ENCODE peak calls at places on chromosomes 11 and 22, in five cellular contexts. A is tibial artery, D is colonic mucosa, W is prostate gland, Y is pancreas. Q is an unnamed sample.

GRCh38 chr11:61609970-61610347 is 29.1 kb upstream of the SYT7 start:
- DNase-seq in A (no peak), D (peak), W (no peak), Y (peak), Q (no peak)

GRCh38 chr11:4560462-4560861 is 15.5 kb downstream of the OR52M1 start:
- DNase-seq in A (no peak), D (no peak), W (no peak), Y (no peak), Q (no peak)

GRCh38 chr22:39109361-39109760 is 12.3 kb downstream of the APOBEC3H start:
- DNase-seq in A (no peak), D (no peak), W (no peak), Y (no peak), Q (no peak)

GRCh38 chr11:120867024-120867423 is 156.9 kb upstream of the TBCEL start:
- DNase-seq in A (no peak), D (no peak), W (no peak), Y (no peak), Q (no peak)

GRCh38 chr11:67521924-67522323 is 1.3 kb downstream of the CABP2 start:
- DNase-seq in A (no peak), D (no peak), W (no peak), Y (no peak), Q (no peak)

GRCh38 chr22:35154937-35155387 is 89.0 kb downstream of the ISX start:
- DNase-seq in A (no peak), D (peak), W (peak), Y (peak), Q (no peak)

GRCh38 chr11:104881117-104881794 is 17.0 kb downstream of the CASP12 start:
- DNase-seq in A (no peak), D (no peak), W (no peak), Y (no peak), Q (no peak)

GRCh38 chr11:23406131-23406819 is 546.0 kb upstream of the CCDC179 start:
- DNase-seq in A (no peak), D (no peak), W (no peak), Y (peak), Q (peak)

GRCh38 chr11:69818243-69819108 is 740 bp downstream of the FGF3 start:
- DNase-seq in A (no peak), D (no peak), W (no peak), Y (no peak), Q (no peak)

GRCh38 chr11:76234704-76235232 is 28.5 kb upstream of the WNT11 start:
- DNase-seq in A (peak), D (peak), W (no peak), Y (no peak), Q (peak)

GRCh38 chr22:46043339-46043738 is 66.4 kb upstream of the WNT7B start:
- DNase-seq in A (peak), D (no peak), W (no peak), Y (no peak), Q (no peak)

GRCh38 chr11:124762077-124762623 is at the start of gene ESAM:
- DNase-seq in A (no peak), D (peak), W (no peak), Y (peak), Q (peak)

GRCh38 chr22:19503869-19504268 is 20.3 kb downstream of the CLDN5 start:
- DNase-seq in A (no peak), D (no peak), W (no peak), Y (no peak), Q (no peak)

GRCh38 chr11:113412675-113413074 is 25.1 kb downstream of the ANKK1 start:
- DNase-seq in A (no peak), D (no peak), W (no peak), Y (no peak), Q (no peak)

GRCh38 chr11:66052664-66052982 is 459 bp downstream of the SF3B2 start:
- DNase-seq in A (no peak), D (no peak), W (no peak), Y (no peak), Q (no peak)

GRCh38 chr11:7986768-7987559 is at the start of gene EIF3F:
- DNase-seq in A (peak), D (peak), W (peak), Y (peak), Q (peak)

GRCh38 chr22:39528080-39528661 is 4.4 kb downstream of the RPS19BP1 start:
- DNase-seq in A (no peak), D (no peak), W (no peak), Y (peak), Q (no peak)

GRCh38 chr11:19938051-19938856 is 222.0 kb downstream of the DBX1 start:
- DNase-seq in A (no peak), D (peak), W (no peak), Y (peak), Q (no peak)

GRCh38 chr22:44783091-44783490 is 30.7 kb downstream of the ARHGAP8 start:
- DNase-seq in A (no peak), D (no peak), W (no peak), Y (no peak), Q (no peak)

GRCh38 chr11:50072226-50073112 is 39.8 kb downstream of the OR4C45 start:
- DNase-seq in A (no peak), D (no peak), W (no peak), Y (no peak), Q (no peak)

GRCh38 chr22:20436309-20437252 is 1.0 kb downstream of the SCARF2 start:
- DNase-seq in A (no peak), D (no peak), W (no peak), Y (no peak), Q (no peak)

GRCh38 chr11:35166369-35167360 is 27.7 kb downstream of the CD44 start:
- DNase-seq in A (peak), D (no peak), W (no peak), Y (no peak), Q (no peak)

GRCh38 chr11:79081441-79082124 is 359.2 kb downstream of the TENM4 start:
- DNase-seq in A (no peak), D (no peak), W (no peak), Y (no peak), Q (no peak)

GRCh38 chr11:28619870-28620540 is 511.8 kb downstream of the METTL15 start:
- DNase-seq in A (no peak), D (no peak), W (no peak), Y (no peak), Q (no peak)

GRCh38 chr11:73055002-73055401 is 87.1 kb downstream of the FCHSD2 start:
- DNase-seq in A (no peak), D (no peak), W (no peak), Y (no peak), Q (no peak)

GRCh38 chr22:46002757-46003270 is 25.9 kb upstream of the WNT7B start:
- DNase-seq in A (no peak), D (no peak), W (no peak), Y (no peak), Q (no peak)

GRCh38 chr11:34236572-34236971 is 121.2 kb downstream of the ABTB2 start:
- DNase-seq in A (no peak), D (no peak), W (no peak), Y (no peak), Q (no peak)

GRCh38 chr22:18113680-18114394 is 3.2 kb downstream of the TUBA8 start:
- DNase-seq in A (no peak), D (no peak), W (no peak), Y (no peak), Q (no peak)

GRCh38 chr11:3182462-3182852 is 17.3 kb upstream of the OSBPL5 start:
- DNase-seq in A (no peak), D (no peak), W (no peak), Y (no peak), Q (no peak)

GRCh38 chr11:12434255-12434654 is 56.9 kb downstream of the PARVA start:
- DNase-seq in A (no peak), D (no peak), W (no peak), Y (no peak), Q (no peak)
- H3K27ac ChIP-seq in A (peak), D (peak), W (peak), Y (no peak), Q (no peak)

DNA sequence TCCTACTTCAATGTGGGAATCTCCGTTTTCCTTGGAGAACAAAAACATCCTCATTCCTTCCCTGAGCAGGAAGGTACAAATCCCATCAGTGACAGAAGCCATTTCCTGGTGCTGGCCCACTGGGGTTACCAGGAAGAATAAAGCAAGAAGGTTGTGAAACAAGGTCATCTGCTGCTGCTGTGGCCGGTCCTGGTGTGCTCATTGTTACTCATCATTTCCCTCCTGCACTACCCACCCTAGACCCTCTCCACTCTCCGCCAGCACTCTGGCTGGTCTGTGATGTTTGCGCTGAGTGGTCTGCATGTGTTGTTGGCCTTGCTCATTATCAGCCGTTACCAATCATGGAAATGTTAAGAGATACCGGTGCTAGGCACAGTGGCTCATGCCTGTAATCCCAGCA is 37.0 kb downstream of the OSBP2 start:
- DNase-seq in A (no peak), D (no peak), W (no peak), Y (no peak), Q (no peak)
- TF ChIP-seq CTCF in A (no peak), D (no peak), W (no peak), Y (no peak), Q (no peak)

GRCh38 chr11:130216221-130216550 is 56.6 kb downstream of the ST14 start:
- DNase-seq in A (no peak), D (no peak), W (no peak), Y (no peak), Q (no peak)
- H3K27ac ChIP-seq in A (no peak), D (no peak), W (no peak), Y (no peak), Q (no peak)

DNA sequence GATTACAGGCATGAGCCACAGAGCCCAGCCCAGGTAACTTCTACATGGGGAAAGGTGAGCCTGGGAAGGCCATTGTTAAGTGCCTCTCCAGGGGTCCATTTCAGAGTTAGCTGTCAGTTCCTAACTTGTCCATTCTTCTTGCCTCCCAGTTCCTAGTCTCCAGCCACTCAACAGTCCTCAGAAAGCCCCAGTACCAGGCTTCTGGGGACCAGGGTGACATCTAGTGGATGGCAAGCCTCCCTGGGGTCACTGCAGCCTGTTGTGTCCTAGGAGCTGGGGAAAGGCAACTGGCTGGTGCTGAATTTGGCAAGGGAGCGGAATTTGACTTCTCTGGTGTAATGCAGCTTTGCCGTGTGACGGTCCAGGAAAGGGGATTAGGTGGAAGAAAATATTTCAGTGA is 2.1 kb downstream of the LGALS12 start:
- DNase-seq in A (no peak), D (peak), W (no peak), Y (peak), Q (no peak)
- TF ChIP-seq CTCF in A (no peak), D (no peak), W (peak), Y (peak), Q (no peak)

DNA sequence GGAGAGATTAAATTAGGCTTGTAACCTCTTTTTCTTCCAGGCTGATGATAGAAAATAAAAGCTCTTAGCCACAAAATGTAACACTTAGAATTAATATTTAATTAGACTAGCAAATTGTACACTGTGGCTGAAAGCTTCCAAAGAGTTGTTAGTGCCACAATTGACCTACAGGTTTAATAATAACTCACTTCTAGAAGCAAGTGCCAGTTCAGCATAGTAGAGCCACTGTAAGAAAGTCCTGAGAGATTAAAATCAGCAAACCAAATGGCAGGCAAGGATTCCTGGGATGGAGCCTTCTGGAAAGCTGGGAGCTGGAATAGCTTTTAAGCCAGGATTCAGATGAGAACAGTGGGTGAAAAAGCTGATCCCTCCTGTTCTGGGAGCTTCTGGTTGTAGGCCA is 131.0 kb downstream of the ELP4 start:
- DNase-seq in A (no peak), D (no peak), W (no peak), Y (no peak), Q (no peak)
- H3K27ac ChIP-seq in A (no peak), D (no peak), W (no peak), Y (no peak), Q (no peak)

GRCh38 chr11:56624661-56625110 is 10.0 kb upstream of the OR5M1 start:
- DNase-seq in A (no peak), D (peak), W (peak), Y (no peak), Q (no peak)
- TF ChIP-seq CTCF in A (peak), D (peak), W (peak), Y (peak), Q (no peak)

GRCh38 chr22:36349726-36350125 is 38.0 kb downstream of the MYH9 start:
- DNase-seq in A (no peak), D (no peak), W (no peak), Y (no peak), Q (no peak)

GRCh38 chr22:36351921-36352774 is 35.6 kb downstream of the MYH9 start:
- DNase-seq in A (no peak), D (no peak), W (peak), Y (peak), Q (no peak)

GRCh38 chr22:36352775-36353507 is 34.8 kb downstream of the MYH9 start:
- DNase-seq in A (peak), D (no peak), W (peak), Y (peak), Q (peak)

GRCh38 chr22:36348760-36349159 is 39.0 kb downstream of the MYH9 start:
- DNase-seq in A (no peak), D (no peak), W (no peak), Y (no peak), Q (no peak)

DNA sequence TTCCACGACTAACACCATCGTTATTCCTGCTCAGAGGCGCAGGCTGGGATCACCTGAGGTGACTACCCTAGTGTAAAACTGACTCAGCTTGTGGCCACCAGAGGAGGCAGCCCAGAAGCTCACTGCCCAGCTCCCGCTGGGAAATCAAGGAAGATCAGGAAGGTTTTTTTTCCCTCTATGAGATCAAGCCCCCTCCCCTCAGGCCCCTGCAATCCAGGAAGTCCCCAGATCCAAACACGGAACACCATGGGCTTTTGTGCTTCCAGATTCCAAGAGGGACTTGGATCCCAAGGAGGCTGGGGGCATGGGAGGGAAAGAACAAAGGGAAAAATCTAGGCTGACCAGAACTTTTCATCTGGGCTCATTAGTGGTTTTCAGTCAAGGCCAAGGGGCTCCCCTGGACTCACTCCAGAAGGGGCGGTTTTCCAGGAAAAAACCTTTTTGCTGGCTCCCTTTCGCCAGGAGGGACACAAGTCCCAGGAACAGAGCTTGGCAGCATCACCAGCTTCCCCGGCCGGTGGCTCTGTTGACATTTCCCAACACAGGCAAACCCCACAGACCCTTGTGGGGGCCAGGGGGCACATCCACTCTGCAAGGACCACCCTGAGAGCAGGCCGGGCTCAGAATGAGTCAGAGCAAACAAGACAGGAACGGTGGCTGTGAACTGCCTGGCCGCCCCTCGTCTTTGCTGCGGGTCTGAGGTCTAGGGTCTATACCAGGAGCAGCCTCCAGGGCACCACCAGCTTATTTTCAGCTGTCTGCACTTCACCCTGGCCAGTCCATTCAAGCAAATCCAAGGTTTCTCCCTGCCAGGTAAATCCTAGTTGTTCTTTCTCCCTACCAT is 36.8 kb downstream of the MYH9 start:
- DNase-seq in A (no peak), D (peak), W (no peak), Y (peak), Q (no peak)
- H3K27ac ChIP-seq in A (peak), D (peak), W (peak), Y (peak), Q (peak)

GRCh38 chr11:11789735-11790369 is 51.9 kb upstream of the USP47 start:
- DNase-seq in A (no peak), D (no peak), W (no peak), Y (no peak), Q (no peak)
- TF ChIP-seq CTCF in A (peak), D (peak), W (peak), Y (peak), Q (peak)

GRCh38 chr11:9787981-9788521 is 124.2 kb downstream of the SWAP70 start:
- DNase-seq in A (peak), D (no peak), W (no peak), Y (no peak), Q (no peak)
- H3K27ac ChIP-seq in A (no peak), D (no peak), W (no peak), Y (no peak), Q (no peak)

Q was measured in CD8-positive, alpha-beta T cell.